ENCODE peak calls at places on chromosomes 1 and 21, in seven cellular contexts. One of them, this sample, is unnamed.

GRCh38 chr1:243490748-243491686 is 235.2 kb downstream of the SDCCAG8 start:
- DNase-seq in mesothelial cell of epicardium: no peak
- DNase-seq in AG10803: peak; percentile 95
- DNase-seq in sigmoid colon: peak; percentile 64
- DNase-seq in A549: no peak
- DNase-seq in B cell: no peak
- DNase-seq in neural crest cell: no peak
- DNase-seq in this sample: no peak

GRCh38 chr21:39660191-39660590 is 47.5 kb downstream of the B3GALT5 start:
- DNase-seq in AG10803: peak; percentile 54
- DNase-seq in B cell: no peak
- DNase-seq in A549: no peak
- DNase-seq in sigmoid colon: no peak
- DNase-seq in neural crest cell: no peak
- DNase-seq in mesothelial cell of epicardium: no peak
- DNase-seq in this sample: no peak

GRCh38 chr1:231526536-231526935 is 1.9 kb upstream of the TSNAX start:
- DNase-seq in mesothelial cell of epicardium: no peak
- DNase-seq in neural crest cell: no peak
- DNase-seq in B cell: no peak
- DNase-seq in AG10803: no peak
- DNase-seq in A549: no peak
- DNase-seq in sigmoid colon: no peak
- DNase-seq in this sample: no peak

GRCh38 chr1:156500578-156500846 is at the start of gene MEF2D:
- DNase-seq in AG10803: no peak
- DNase-seq in mesothelial cell of epicardium: no peak
- DNase-seq in sigmoid colon: no peak
- DNase-seq in neural crest cell: no peak
- DNase-seq in B cell: peak; percentile 96
- DNase-seq in A549: no peak
- DNase-seq in this sample: no peak

GRCh38 chr1:79895573-79895972 is 889.0 kb upstream of the ADGRL4 start:
- DNase-seq in sigmoid colon: no peak
- DNase-seq in mesothelial cell of epicardium: no peak
- DNase-seq in neural crest cell: no peak
- DNase-seq in B cell: no peak
- DNase-seq in A549: no peak
- DNase-seq in AG10803: no peak
- DNase-seq in this sample: no peak

GRCh38 chr1:33219886-33220661 is 36.2 kb upstream of the ZNF362 start:
- DNase-seq in A549: no peak
- DNase-seq in AG10803: no peak
- DNase-seq in B cell: no peak
- DNase-seq in sigmoid colon: no peak
- DNase-seq in neural crest cell: no peak
- DNase-seq in mesothelial cell of epicardium: peak; percentile 32
- DNase-seq in this sample: no peak

GRCh38 chr1:213649373-213649772 is 338.4 kb upstream of the PROX1 start:
- DNase-seq in mesothelial cell of epicardium: no peak
- DNase-seq in neural crest cell: no peak
- DNase-seq in A549: no peak
- DNase-seq in AG10803: no peak
- DNase-seq in sigmoid colon: no peak
- DNase-seq in B cell: no peak
- DNase-seq in this sample: no peak

GRCh38 chr1:92473781-92474495 is 12.8 kb downstream of the GFI1 start:
- DNase-seq in AG10803: no peak
- DNase-seq in sigmoid colon: no peak
- DNase-seq in B cell: no peak
- DNase-seq in mesothelial cell of epicardium: no peak
- DNase-seq in A549: no peak
- DNase-seq in neural crest cell: no peak
- DNase-seq in this sample: peak; percentile 35

GRCh38 chr1:179230721-179231120 is 1.2 kb upstream of the ABL2 start:
- DNase-seq in AG10803: no peak
- DNase-seq in mesothelial cell of epicardium: no peak
- DNase-seq in neural crest cell: no peak
- DNase-seq in B cell: no peak
- DNase-seq in A549: peak; percentile 33
- DNase-seq in sigmoid colon: no peak
- DNase-seq in this sample: no peak

GRCh38 chr1:29478046-29478791 is 241.9 kb downstream of the PTPRU start:
- DNase-seq in B cell: no peak
- DNase-seq in mesothelial cell of epicardium: no peak
- DNase-seq in AG10803: no peak
- DNase-seq in neural crest cell: no peak
- DNase-seq in sigmoid colon: peak; percentile 58
- DNase-seq in A549: no peak
- DNase-seq in this sample: no peak

GRCh38 chr21:34243562-34243961 is 120.2 kb upstream of the KCNE2 start:
- DNase-seq in A549: peak; percentile 16
- DNase-seq in B cell: no peak
- DNase-seq in mesothelial cell of epicardium: no peak
- DNase-seq in sigmoid colon: no peak
- DNase-seq in AG10803: peak; percentile 13
- DNase-seq in neural crest cell: no peak
- DNase-seq in this sample: no peak

GRCh38 chr21:46054031-46054430 is 43.9 kb upstream of the COL6A2 start:
- DNase-seq in A549: no peak
- DNase-seq in mesothelial cell of epicardium: no peak
- DNase-seq in AG10803: no peak
- DNase-seq in sigmoid colon: peak; percentile 65
- DNase-seq in B cell: no peak
- DNase-seq in neural crest cell: no peak
- DNase-seq in this sample: no peak

GRCh38 chr1:52142220-52143153 is 598 bp downstream of the ZFYVE9 start:
- DNase-seq in neural crest cell: peak; percentile 43
- DNase-seq in sigmoid colon: peak; percentile 76
- DNase-seq in B cell: peak; percentile 40
- DNase-seq in AG10803: peak; percentile 58
- DNase-seq in A549: peak; percentile 54
- DNase-seq in mesothelial cell of epicardium: peak; percentile 32
- DNase-seq in this sample: peak; percentile 50

GRCh38 chr1:206890125-206890637 is 7.1 kb upstream of the IL24 start:
- DNase-seq in neural crest cell: no peak
- DNase-seq in A549: peak; percentile 61
- DNase-seq in mesothelial cell of epicardium: no peak
- DNase-seq in sigmoid colon: no peak
- DNase-seq in B cell: no peak
- DNase-seq in AG10803: peak; percentile 55
- DNase-seq in this sample: no peak

GRCh38 chr1:103267893-103268292 is 159.6 kb upstream of the COL11A1 start:
- DNase-seq in B cell: no peak
- DNase-seq in neural crest cell: no peak
- DNase-seq in mesothelial cell of epicardium: no peak
- DNase-seq in sigmoid colon: no peak
- DNase-seq in A549: no peak
- DNase-seq in AG10803: no peak
- DNase-seq in this sample: no peak
- TF ChIP-seq CTCF in B cell: no peak
- TF ChIP-seq CTCF in neural crest cell: peak; percentile 38
- TF ChIP-seq CTCF in mesothelial cell of epicardium: no peak
- TF ChIP-seq CTCF in sigmoid colon: no peak
- TF ChIP-seq CTCF in A549: no peak
- TF ChIP-seq CTCF in AG10803: no peak
- TF ChIP-seq CTCF in this sample: no peak

DNA sequence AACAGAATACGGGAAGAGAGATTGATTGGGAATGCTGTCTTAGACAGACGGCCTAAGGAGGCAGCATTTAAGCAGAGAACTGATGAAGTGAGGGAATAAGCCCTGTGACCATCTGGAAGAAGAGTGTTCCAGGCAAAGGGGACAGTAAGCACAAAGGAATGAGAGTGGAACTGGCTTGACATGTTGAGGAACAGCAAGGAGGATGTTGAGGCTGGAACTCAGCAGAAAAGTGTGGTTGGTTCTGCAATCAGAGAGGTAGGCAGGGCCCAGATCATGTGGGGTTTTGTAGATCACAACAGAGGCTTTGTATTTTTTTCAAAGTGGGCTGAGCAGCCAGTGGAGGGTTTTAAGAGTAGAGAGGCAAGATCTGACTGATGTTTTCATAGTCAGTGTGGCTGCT is 157.4 kb downstream of the DNM3 start:
- DNase-seq in B cell: no peak
- DNase-seq in AG10803: peak; percentile 74
- DNase-seq in neural crest cell: no peak
- DNase-seq in mesothelial cell of epicardium: no peak
- DNase-seq in A549: no peak
- DNase-seq in sigmoid colon: no peak
- DNase-seq in this sample: no peak
- TF ChIP-seq CTCF in B cell: no peak
- TF ChIP-seq CTCF in AG10803: no peak
- TF ChIP-seq CTCF in neural crest cell: no peak
- TF ChIP-seq CTCF in mesothelial cell of epicardium: no peak
- TF ChIP-seq CTCF in A549: no peak
- TF ChIP-seq CTCF in sigmoid colon: no peak
- TF ChIP-seq CTCF in this sample: no peak

DNA sequence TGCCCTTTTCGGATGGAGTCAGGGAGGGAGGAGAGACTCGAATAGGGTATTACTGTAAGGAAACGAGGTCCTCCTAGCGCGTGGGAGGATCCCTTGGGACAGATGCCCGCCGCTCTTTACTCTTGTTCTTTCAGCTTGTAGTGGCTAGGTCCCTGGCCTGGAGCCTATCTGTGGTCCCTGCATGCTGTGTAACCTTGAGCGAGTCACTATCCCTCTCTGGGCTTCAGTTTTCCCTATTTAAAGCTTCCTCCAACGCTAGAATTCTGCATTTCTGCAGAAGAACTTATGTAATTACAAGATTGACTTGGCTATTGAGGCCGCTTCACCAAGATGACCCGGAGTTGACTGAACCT is 744 bp downstream of the MIER1 start:
- DNase-seq in A549: no peak
- DNase-seq in neural crest cell: no peak
- DNase-seq in B cell: no peak
- DNase-seq in sigmoid colon: no peak
- DNase-seq in mesothelial cell of epicardium: no peak
- DNase-seq in AG10803: no peak
- DNase-seq in this sample: no peak
- TF ChIP-seq CTCF in A549: no peak
- TF ChIP-seq CTCF in neural crest cell: no peak
- TF ChIP-seq CTCF in B cell: peak; percentile 1
- TF ChIP-seq CTCF in sigmoid colon: no peak
- TF ChIP-seq CTCF in mesothelial cell of epicardium: no peak
- TF ChIP-seq CTCF in AG10803: no peak
- TF ChIP-seq CTCF in this sample: no peak

DNA sequence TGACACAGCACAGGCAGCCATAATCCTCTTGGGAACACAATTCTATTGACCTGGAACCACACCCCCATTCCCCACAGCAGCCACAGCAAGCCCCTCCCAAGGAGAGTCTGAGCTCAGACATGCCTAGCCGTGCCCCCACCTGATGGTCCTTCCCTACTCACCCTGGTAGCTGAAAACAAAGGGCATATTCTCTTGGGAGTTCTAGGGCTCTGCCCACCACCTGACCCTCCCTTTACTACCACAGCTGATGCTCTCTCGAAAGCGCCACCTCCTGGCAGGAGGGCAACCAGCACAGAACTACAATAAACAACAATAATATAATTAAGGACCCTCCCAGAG is 184.8 kb upstream of the COA6 start:
- DNase-seq in sigmoid colon: no peak
- DNase-seq in AG10803: no peak
- DNase-seq in A549: peak; percentile 18
- DNase-seq in mesothelial cell of epicardium: no peak
- DNase-seq in neural crest cell: peak; percentile 14
- DNase-seq in B cell: no peak
- DNase-seq in this sample: no peak
- TF ChIP-seq CTCF in sigmoid colon: no peak
- TF ChIP-seq CTCF in AG10803: no peak
- TF ChIP-seq CTCF in A549: no peak
- TF ChIP-seq CTCF in mesothelial cell of epicardium: no peak
- TF ChIP-seq CTCF in neural crest cell: peak; percentile 43
- TF ChIP-seq CTCF in B cell: no peak
- TF ChIP-seq CTCF in this sample: no peak

GRCh38 chr1:19757641-19758040 is 42.1 kb downstream of the TMCO4 start:
- DNase-seq in sigmoid colon: no peak
- DNase-seq in mesothelial cell of epicardium: no peak
- DNase-seq in A549: no peak
- DNase-seq in AG10803: no peak
- DNase-seq in B cell: no peak
- DNase-seq in neural crest cell: no peak
- DNase-seq in this sample: no peak

GRCh38 chr1:19754482-19754881 is 45.2 kb downstream of the TMCO4 start:
- DNase-seq in A549: no peak
- DNase-seq in B cell: no peak
- DNase-seq in AG10803: no peak
- DNase-seq in neural crest cell: no peak
- DNase-seq in mesothelial cell of epicardium: no peak
- DNase-seq in sigmoid colon: peak; percentile 78
- DNase-seq in this sample: no peak

GRCh38 chr1:19759740-19760089 is 40.0 kb downstream of the TMCO4 start:
- DNase-seq in B cell: no peak
- DNase-seq in A549: no peak
- DNase-seq in AG10803: peak; percentile 58
- DNase-seq in sigmoid colon: no peak
- DNase-seq in mesothelial cell of epicardium: no peak
- DNase-seq in neural crest cell: no peak
- DNase-seq in this sample: no peak

GRCh38 chr1:19756480-19756879 is 43.2 kb downstream of the TMCO4 start:
- DNase-seq in mesothelial cell of epicardium: no peak
- DNase-seq in A549: no peak
- DNase-seq in B cell: no peak
- DNase-seq in AG10803: peak; percentile 48
- DNase-seq in sigmoid colon: no peak
- DNase-seq in neural crest cell: no peak
- DNase-seq in this sample: no peak

GRCh38 chr1:19758227-19758830 is 41.4 kb downstream of the TMCO4 start:
- DNase-seq in sigmoid colon: no peak
- DNase-seq in B cell: no peak
- DNase-seq in A549: no peak
- DNase-seq in mesothelial cell of epicardium: no peak
- DNase-seq in AG10803: peak; percentile 97
- DNase-seq in neural crest cell: no peak
- DNase-seq in this sample: no peak
- TF ChIP-seq CTCF in sigmoid colon: no peak
- TF ChIP-seq CTCF in B cell: no peak
- TF ChIP-seq CTCF in A549: no peak
- TF ChIP-seq CTCF in mesothelial cell of epicardium: no peak
- TF ChIP-seq CTCF in AG10803: no peak
- TF ChIP-seq CTCF in neural crest cell: no peak
- TF ChIP-seq CTCF in this sample: no peak

GRCh38 chr21:45006536-45007079 is 66.8 kb downstream of the SLX9 start:
- DNase-seq in sigmoid colon: no peak
- DNase-seq in mesothelial cell of epicardium: no peak
- DNase-seq in A549: no peak
- DNase-seq in B cell: no peak
- DNase-seq in AG10803: no peak
- DNase-seq in neural crest cell: no peak
- DNase-seq in this sample: no peak
- TF ChIP-seq CTCF in sigmoid colon: no peak
- TF ChIP-seq CTCF in mesothelial cell of epicardium: no peak
- TF ChIP-seq CTCF in A549: no peak
- TF ChIP-seq CTCF in B cell: no peak
- TF ChIP-seq CTCF in AG10803: no peak
- TF ChIP-seq CTCF in neural crest cell: no peak
- TF ChIP-seq CTCF in this sample: no peak

GRCh38 chr21:41918561-41919358 is 35.1 kb downstream of the C2CD2 start:
- DNase-seq in AG10803: no peak
- DNase-seq in neural crest cell: no peak
- DNase-seq in sigmoid colon: peak; percentile 33
- DNase-seq in mesothelial cell of epicardium: no peak
- DNase-seq in A549: no peak
- DNase-seq in B cell: no peak
- DNase-seq in this sample: no peak
- TF ChIP-seq CTCF in AG10803: no peak
- TF ChIP-seq CTCF in neural crest cell: no peak
- TF ChIP-seq CTCF in sigmoid colon: no peak
- TF ChIP-seq CTCF in mesothelial cell of epicardium: no peak
- TF ChIP-seq CTCF in A549: no peak
- TF ChIP-seq CTCF in B cell: no peak
- TF ChIP-seq CTCF in this sample: no peak

This sample was measured in GM10248.